ENCODE peak calls at places on chromosomes 7 and 10, in nine cellular contexts. Q is hepatocyte; Y is brain microvascular endothelial cell; H is neural crest cell; N is PC-9; J is cardiac muscle cell; O is CD4-positive, alpha-beta T cell; D is mucosa of descending colon; C is fibroblast of lung. W is an unnamed sample.

GRCh38 chr10:127833804-127834203 is 58.9 kb downstream of the CLRN3 start:
- DNase-seq in Q (no peak), Y (no peak), H (no peak), N (no peak), J (no peak), O (no peak), D (peak), C (no peak), W (no peak)

GRCh38 chr10:1454428-1454827 is 282.9 kb downstream of the ADARB2 start:
- DNase-seq in Q (no peak), Y (no peak), H (no peak), N (no peak), J (no peak), O (no peak), D (no peak), C (no peak), W (no peak)

GRCh38 chr7:5622286-5622685 is 159.2 kb downstream of the RNF216 start:
- DNase-seq in Q (no peak), Y (no peak), H (no peak), N (no peak), J (no peak), O (no peak), D (no peak), C (no peak), W (no peak)

GRCh38 chr7:150430465-150431085 is 19.9 kb upstream of the GIMAP8 start:
- DNase-seq in Q (no peak), Y (no peak), H (no peak), N (no peak), J (no peak), O (no peak), D (no peak), C (no peak), W (no peak)

GRCh38 chr7:145313601-145314000 is 477.7 kb upstream of the TPK1 start:
- DNase-seq in Q (no peak), Y (no peak), H (no peak), N (no peak), J (no peak), O (no peak), D (no peak), C (peak), W (no peak)

GRCh38 chr7:1663857-1664651 is 6.0 kb upstream of the ELFN1 start:
- DNase-seq in Q (peak), Y (no peak), H (no peak), N (no peak), J (no peak), O (peak), D (peak), C (no peak), W (no peak)

GRCh38 chr10:50347394-50347802 is 96.1 kb upstream of the ASAH2 start:
- DNase-seq in Q (no peak), Y (no peak), H (no peak), N (no peak), J (peak), O (no peak), D (no peak), C (no peak), W (no peak)

GRCh38 chr10:4596951-4597350 is 229.1 kb upstream of the AKR1E2 start:
- DNase-seq in Q (no peak), Y (no peak), H (no peak), N (no peak), J (no peak), O (no peak), D (no peak), C (no peak), W (peak)

GRCh38 chr10:21057989-21058388 is 160.9 kb upstream of the NEBL start:
- DNase-seq in Q (no peak), Y (peak), H (no peak), N (no peak), J (peak), O (no peak), D (no peak), C (no peak), W (no peak)

GRCh38 chr7:133699390-133699789 is 427.8 kb upstream of the LRGUK start:
- DNase-seq in Q (no peak), Y (no peak), H (no peak), N (no peak), J (peak), O (no peak), D (no peak), C (no peak), W (no peak)

GRCh38 chr10:79479283-79479909 is 32.9 kb upstream of the EIF5AL1 start:
- DNase-seq in Q (no peak), Y (no peak), H (no peak), N (no peak), J (no peak), O (no peak), D (no peak), C (no peak), W (no peak)

GRCh38 chr10:9254353-9254752 is 1199.9 kb downstream of the GATA3 start:
- DNase-seq in Q (no peak), Y (no peak), H (no peak), N (no peak), J (no peak), O (no peak), D (no peak), C (peak), W (peak)

GRCh38 chr10:60224129-60224705 is 165.5 kb downstream of the ANK3 start:
- DNase-seq in Q (no peak), Y (no peak), H (no peak), N (no peak), J (no peak), O (no peak), D (no peak), C (no peak), W (no peak)

GRCh38 chr7:134875867-134876266 is 96.4 kb downstream of the CALD1 start:
- DNase-seq in Q (no peak), Y (peak), H (no peak), N (no peak), J (peak), O (no peak), D (no peak), C (peak), W (peak)

GRCh38 chr7:132723506-132724081 is 147.3 kb upstream of the PLXNA4 start:
- DNase-seq in Q (no peak), Y (no peak), H (no peak), N (no peak), J (no peak), O (no peak), D (no peak), C (no peak), W (no peak)

GRCh38 chr7:80770675-80771081 is 132.2 kb downstream of the CD36 start:
- DNase-seq in Q (no peak), Y (no peak), H (no peak), N (no peak), J (no peak), O (no peak), D (no peak), C (no peak), W (no peak)

GRCh38 chr7:93043393-93043985 is 74.3 kb downstream of the SAMD9 start:
- DNase-seq in Q (peak), Y (peak), H (peak), N (no peak), J (peak), O (no peak), D (no peak), C (peak), W (peak)

GRCh38 chr10:22427890-22428571 is 82.7 kb downstream of the SPAG6 start:
- DNase-seq in Q (peak), Y (peak), H (no peak), N (peak), J (peak), O (no peak), D (no peak), C (peak), W (peak)

GRCh38 chr10:6082496-6083395 is 6.1 kb upstream of the RBM17 start:
- DNase-seq in Q (no peak), Y (no peak), H (no peak), N (no peak), J (peak), O (no peak), D (no peak), C (no peak), W (no peak)

GRCh38 chr7:149573519-149573918 is 75.9 kb upstream of the ZNF746 start:
- DNase-seq in Q (no peak), Y (no peak), H (no peak), N (no peak), J (no peak), O (no peak), D (no peak), C (no peak), W (no peak)

GRCh38 chr7:26087321-26088091 is 64.5 kb upstream of the NFE2L3 start:
- DNase-seq in Q (no peak), Y (no peak), H (no peak), N (peak), J (no peak), O (no peak), D (no peak), C (no peak), W (no peak)
- TF ChIP-seq CTCF in Q (no peak), Y (no peak), H (no peak), N (no peak), J (no peak), O (no peak), D (no peak), C (no peak), W (no peak)

GRCh38 chr10:86944471-86944870 is 12.9 kb downstream of the MMRN2 start:
- DNase-seq in Q (no peak), Y (no peak), H (no peak), N (peak), J (no peak), O (no peak), D (no peak), C (peak), W (no peak)

GRCh38 chr10:86944031-86944419 is 13.4 kb downstream of the MMRN2 start:
- DNase-seq in Q (no peak), Y (no peak), H (no peak), N (no peak), J (no peak), O (no peak), D (no peak), C (no peak), W (no peak)

GRCh38 chr10:86946215-86947170 is 10.9 kb downstream of the MMRN2 start:
- DNase-seq in Q (no peak), Y (no peak), H (no peak), N (no peak), J (no peak), O (no peak), D (no peak), C (no peak), W (no peak)

GRCh38 chr10:86944907-86945306 is 12.5 kb downstream of the MMRN2 start:
- DNase-seq in Q (no peak), Y (no peak), H (no peak), N (no peak), J (no peak), O (no peak), D (no peak), C (no peak), W (no peak)

GRCh38 chr10:86945361-86946214 is 11.8 kb downstream of the MMRN2 start:
- DNase-seq in Q (peak), Y (no peak), H (no peak), N (no peak), J (peak), O (no peak), D (no peak), C (no peak), W (peak)
- TF ChIP-seq CTCF in Q (peak), Y (peak), H (no peak), N (no peak), J (peak), O (no peak), D (no peak), C (no peak), W (peak)

GRCh38 chr10:112624546-112625048 is 177.6 kb downstream of the VTI1A start:
- DNase-seq in Q (no peak), Y (no peak), H (no peak), N (no peak), J (peak), O (no peak), D (no peak), C (no peak), W (no peak)

GRCh38 chr10:112622786-112623185 is 175.8 kb downstream of the VTI1A start:
- DNase-seq in Q (no peak), Y (no peak), H (no peak), N (no peak), J (peak), O (no peak), D (no peak), C (peak), W (no peak)
- TF ChIP-seq CTCF in Q (no peak), Y (no peak), H (no peak), N (no peak), J (no peak), O (no peak), D (no peak), C (no peak), W (no peak)

GRCh38 chr7:105876091-105876963 is at the start of gene ATXN7L1:
- DNase-seq in Q (peak), Y (peak), H (peak), N (peak), J (peak), O (peak), D (peak), C (peak), W (peak)
- TF ChIP-seq CTCF in Q (peak), Y (peak), H (peak), N (peak), J (peak), O (peak), D (peak), C (no peak), W (peak)

DNA sequence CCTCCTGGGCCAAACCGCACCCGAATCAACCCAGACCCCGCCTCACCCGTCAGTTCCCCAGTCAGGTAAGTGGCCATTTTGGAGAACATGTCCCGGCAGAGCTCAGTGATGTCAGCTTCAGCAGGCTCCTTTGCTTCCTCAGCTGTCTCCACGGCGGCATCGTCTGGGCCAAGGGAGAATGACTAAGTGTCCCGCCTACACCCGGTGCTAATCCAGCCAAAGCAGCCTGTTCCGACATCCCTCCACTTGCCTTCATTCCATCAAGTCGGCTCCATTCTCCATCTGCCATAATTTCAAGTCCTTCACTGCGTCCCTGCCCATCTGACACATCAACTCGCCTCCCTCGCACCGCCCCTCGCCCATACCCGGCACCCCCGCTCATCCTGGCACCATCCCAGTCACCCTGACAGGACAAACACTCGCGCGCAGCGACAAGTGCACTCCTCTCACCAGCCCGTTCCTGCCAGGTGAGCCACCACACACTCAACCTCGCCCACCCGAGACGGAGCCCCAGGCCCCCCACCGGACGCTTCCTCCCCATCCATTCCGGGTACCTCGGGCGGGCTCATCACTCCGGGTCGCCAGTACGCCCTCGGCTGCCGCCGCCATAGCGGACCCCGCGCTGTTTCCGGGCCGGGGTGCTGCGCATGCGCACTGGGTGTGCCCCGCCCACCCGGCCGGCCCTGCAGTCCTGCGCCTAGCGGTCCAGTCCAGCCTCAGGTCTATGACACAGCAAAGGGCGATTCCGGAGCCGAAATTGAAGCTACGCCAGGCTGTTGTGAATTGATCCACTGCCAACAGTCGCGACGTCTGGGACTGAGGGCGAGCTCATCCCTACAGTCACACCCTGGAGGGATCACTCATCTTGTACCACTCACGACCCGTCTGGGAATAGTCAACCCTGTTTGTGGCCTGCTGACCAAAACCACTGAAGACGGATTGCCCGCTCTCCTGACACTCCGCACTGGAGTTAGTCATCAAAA is at the start of gene BLOC1S2:
- DNase-seq in Q (peak), Y (peak), H (peak), N (peak), J (peak), O (peak), D (peak), C (peak), W (peak)
- TF ChIP-seq CTCF in Q (no peak), Y (peak), H (no peak), N (no peak), J (no peak), O (no peak), D (no peak), C (no peak), W (no peak)

GRCh38 chr7:110531186-110531585 is 559.7 kb upstream of the LRRN3 start:
- DNase-seq in Q (peak), Y (peak), H (no peak), N (no peak), J (no peak), O (no peak), D (no peak), C (no peak), W (no peak)

GRCh38 chr7:110529175-110529574 is 561.8 kb upstream of the LRRN3 start:
- DNase-seq in Q (peak), Y (no peak), H (no peak), N (no peak), J (no peak), O (no peak), D (no peak), C (no peak), W (no peak)

GRCh38 chr7:110539216-110539615 is 551.7 kb upstream of the LRRN3 start:
- DNase-seq in Q (peak), Y (no peak), H (no peak), N (no peak), J (no peak), O (no peak), D (no peak), C (peak), W (peak)

GRCh38 chr7:110534241-110534931 is 556.5 kb upstream of the LRRN3 start:
- DNase-seq in Q (peak), Y (peak), H (no peak), N (no peak), J (no peak), O (no peak), D (no peak), C (peak), W (peak)
- TF ChIP-seq CTCF in Q (no peak), Y (no peak), H (no peak), N (no peak), J (no peak), O (no peak), D (no peak), C (no peak), W (peak)

DNA sequence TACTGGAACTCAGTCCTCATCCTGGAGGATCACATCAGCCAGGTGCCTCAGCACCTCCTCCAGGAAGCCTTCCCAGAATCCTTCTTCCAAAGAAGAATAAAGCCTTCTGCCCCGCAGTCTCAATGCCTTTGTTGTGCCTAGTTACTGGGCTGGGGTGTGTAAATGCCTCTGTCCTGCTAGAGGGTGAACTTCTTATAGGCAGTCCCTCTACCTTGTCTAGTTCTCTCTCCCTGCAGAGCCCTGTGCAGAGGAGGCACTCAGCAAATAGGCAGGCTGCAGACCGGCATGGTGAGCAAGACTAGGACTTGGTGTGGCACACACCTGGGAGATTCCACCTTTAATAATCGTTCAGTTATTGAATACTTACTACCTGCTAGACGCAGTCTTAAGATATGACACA is 104.7 kb upstream of the PCBD1 start:
- DNase-seq in Q (no peak), Y (no peak), H (no peak), N (no peak), J (no peak), O (no peak), D (no peak), C (no peak), W (no peak)
- TF ChIP-seq CTCF in Q (no peak), Y (no peak), H (no peak), N (no peak), J (no peak), O (no peak), D (no peak), C (no peak), W (no peak)

GRCh38 chr10:71291501-71291900 is 27.6 kb upstream of the SLC29A3 start:
- DNase-seq in Q (no peak), Y (no peak), H (no peak), N (no peak), J (no peak), O (no peak), D (no peak), C (no peak), W (no peak)

GRCh38 chr10:71294091-71294561 is 24.9 kb upstream of the SLC29A3 start:
- DNase-seq in Q (no peak), Y (no peak), H (no peak), N (no peak), J (no peak), O (no peak), D (no peak), C (no peak), W (no peak)

GRCh38 chr10:71293446-71294090 is 25.5 kb upstream of the SLC29A3 start:
- DNase-seq in Q (no peak), Y (no peak), H (no peak), N (no peak), J (no peak), O (no peak), D (peak), C (no peak), W (no peak)

GRCh38 chr10:71294856-71295255 is 24.2 kb upstream of the SLC29A3 start:
- DNase-seq in Q (no peak), Y (no peak), H (no peak), N (no peak), J (no peak), O (no peak), D (no peak), C (no peak), W (no peak)

DNA sequence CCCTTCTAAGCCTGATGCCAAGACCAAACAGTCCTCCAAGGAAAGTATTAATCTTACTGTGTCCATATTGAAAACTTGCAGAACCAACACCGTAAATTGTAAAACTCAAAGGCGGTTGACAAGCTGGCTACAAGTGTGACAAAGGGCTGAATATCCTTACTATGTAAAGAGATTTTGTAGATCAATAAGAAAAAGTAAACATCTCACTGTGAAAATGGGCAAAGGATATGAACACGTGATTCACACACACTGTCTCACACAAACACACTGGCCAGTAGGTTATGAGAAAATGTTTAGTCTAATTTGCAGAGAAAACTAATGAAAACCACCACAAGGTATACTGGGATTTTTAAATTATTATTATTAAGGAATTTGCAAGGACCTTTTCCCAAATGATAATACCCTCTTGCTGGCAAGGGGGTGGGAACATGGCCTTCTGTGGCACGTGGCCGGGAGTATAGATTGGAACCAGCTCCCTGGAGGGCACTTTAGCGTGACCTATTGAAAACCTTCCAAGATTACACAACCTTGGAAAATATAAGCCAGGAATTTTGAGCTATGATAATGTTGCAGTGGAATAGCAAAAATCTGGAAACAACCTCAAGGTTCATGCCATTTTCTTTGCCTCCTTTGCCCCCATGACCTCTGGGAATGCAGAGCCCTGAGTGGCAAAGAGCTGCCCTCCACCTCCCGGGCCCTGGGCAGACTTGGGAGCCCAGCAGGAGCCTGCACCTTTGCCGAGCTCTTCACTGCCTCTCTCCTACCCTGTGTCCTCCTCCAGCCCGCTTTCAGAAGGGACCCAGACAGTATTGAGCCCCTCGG is 26.2 kb upstream of the SLC29A3 start:
- DNase-seq in Q (no peak), Y (no peak), H (no peak), N (no peak), J (no peak), O (no peak), D (no peak), C (no peak), W (no peak)
- TF ChIP-seq CTCF in Q (no peak), Y (no peak), H (no peak), N (no peak), J (no peak), O (no peak), D (no peak), C (no peak), W (no peak)

GRCh38 chr10:83564889-83565588 is 574.3 kb upstream of the GHITM start:
- DNase-seq in Q (no peak), Y (no peak), H (no peak), N (no peak), J (no peak), O (no peak), D (no peak), C (no peak), W (no peak)

DNA sequence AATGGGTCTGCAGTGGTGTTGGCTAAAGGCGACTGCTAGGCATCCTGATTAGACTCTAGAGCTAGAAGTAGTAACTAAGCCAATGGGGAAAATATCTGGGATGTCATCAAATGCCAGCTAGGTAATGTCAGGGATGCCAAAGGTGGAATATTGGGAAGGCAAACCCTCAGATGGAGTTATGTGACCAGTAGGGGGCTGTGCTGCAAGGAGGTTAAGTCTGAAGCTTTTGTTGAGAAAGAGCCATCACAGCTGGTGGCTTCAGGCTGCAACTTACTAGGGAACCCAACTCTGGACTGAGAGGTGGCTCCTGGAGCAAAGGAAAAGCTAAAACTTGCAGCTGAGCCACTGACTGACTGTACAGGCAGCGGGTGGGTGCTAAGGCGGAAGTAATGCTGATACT is 576.9 kb upstream of the GHITM start:
- DNase-seq in Q (no peak), Y (no peak), H (no peak), N (no peak), J (no peak), O (no peak), D (no peak), C (no peak), W (no peak)
- TF ChIP-seq CTCF in Q (no peak), Y (no peak), H (no peak), N (no peak), J (no peak), O (no peak), D (no peak), C (no peak), W (no peak)